ENCODE peak calls at places on chromosomes 5 and 9, in nine cellular contexts. A, B, I, D, M, H, P, R and W are unnamed samples.

GRCh38 chr5:57550132-57550531 is 67.5 kb upstream of the ACTBL2 start:
- DNase-seq in B (no peak), M (no peak), P (no peak), A (no peak), R (no peak), I (no peak), D (no peak), H (peak; percentile 61), W (peak; percentile 94)

GRCh38 chr9:101445353-101446029 is 9.9 kb upstream of the ALDOB start:
- DNase-seq in D (no peak), I (no peak), H (no peak), R (no peak), A (no peak), P (no peak), M (no peak), B (no peak), W (no peak)

GRCh38 chr9:20078246-20078645 is 289.4 kb upstream of the SLC24A2 start:
- DNase-seq in A (no peak), M (no peak), H (no peak), P (no peak), I (no peak), D (no peak), B (no peak), R (no peak), W (no peak)

GRCh38 chr5:122815218-122815767 is 30.1 kb upstream of the SNX24 start:
- DNase-seq in I (no peak), P (no peak), H (no peak), M (no peak), A (no peak), R (no peak), B (no peak), D (no peak), W (no peak)

GRCh38 chr5:76332102-76332501 is 71.0 kb upstream of the IQGAP2 start:
- DNase-seq in I (no peak), A (no peak), M (no peak), B (no peak), H (no peak), D (no peak), P (no peak), R (no peak), W (no peak)

GRCh38 chr5:154712518-154713437 is 42.4 kb upstream of the LARP1 start:
- DNase-seq in M (no peak), H (peak; percentile 88), I (no peak), P (no peak), B (no peak), D (no peak), R (no peak), A (no peak), W (no peak)

GRCh38 chr5:10977011-10977410 is 216.0 kb upstream of the DAP start:
- DNase-seq in R (no peak), I (no peak), H (no peak), D (no peak), P (no peak), A (no peak), M (no peak), B (no peak), W (no peak)

GRCh38 chr5:6365977-6366590 is 12.3 kb downstream of the MED10 start:
- DNase-seq in D (no peak), M (no peak), A (no peak), R (no peak), B (no peak), P (peak; percentile 48), H (peak; percentile 66), I (no peak), W (no peak)